ENCODE peak calls at places on chromosomes 5 and 9, in eight cellular contexts. W is heart right ventricle, O is GM23338, T is endothelial cell, A is progenitor cell of endocrine pancreas, V is cardiac muscle cell, Z is CD14-positive monocyte, J is adrenal gland. P is an unnamed sample.

GRCh38 chr9:8857330-8858249 is 1058.0 kb upstream of the DMAC1 start:
- DNase-seq in O (peak), J (peak), Z (no peak), W (peak), T (peak), V (peak), A (peak), P (peak)

GRCh38 chr5:58462623-58463230 is 2.8 kb upstream of the PLK2 start:
- DNase-seq in O (peak), A (no peak), Z (no peak), V (peak), T (peak), W (peak), J (peak), P (no peak)

GRCh38 chr5:150598046-150598445 is 42.4 kb upstream of the SYNPO start:
- DNase-seq in T (no peak), O (no peak), V (no peak), W (no peak), J (no peak), Z (no peak), A (no peak), P (peak)

GRCh38 chr9:7963026-7963425 is 163.4 kb upstream of the DMAC1 start:
- DNase-seq in T (no peak), V (no peak), O (no peak), A (no peak), W (no peak), Z (no peak), J (no peak), P (no peak)

GRCh38 chr5:10656176-10656830 is 92.4 kb downstream of the ANKRD33B start:
- DNase-seq in V (no peak), T (no peak), W (no peak), O (no peak), A (no peak), Z (peak), J (no peak), P (no peak)

GRCh38 chr5:107682533-107682932 is 11.8 kb upstream of the EFNA5 start:
- DNase-seq in W (no peak), Z (no peak), J (no peak), T (no peak), O (no peak), A (no peak), V (no peak), P (no peak)

GRCh38 chr5:175707751-175708375 is 50.0 kb downstream of the HRH2 start:
- DNase-seq in T (no peak), J (no peak), O (no peak), V (no peak), Z (peak), W (no peak), A (no peak), P (peak)

GRCh38 chr9:76704601-76705204 is 59.5 kb upstream of the PCA3 start:
- DNase-seq in J (no peak), W (peak), T (peak), Z (no peak), V (peak), A (no peak), O (peak), P (no peak)

GRCh38 chr9:71984388-71985069 is 73.1 kb downstream of the C9orf85 start:
- DNase-seq in W (peak), J (no peak), T (no peak), Z (no peak), O (peak), V (peak), A (no peak), P (no peak)

GRCh38 chr9:2824564-2824963 is 19.3 kb downstream of the PUM3 start:
- DNase-seq in T (peak), W (no peak), Z (no peak), V (peak), A (no peak), O (peak), J (peak), P (no peak)

GRCh38 chr9:95003694-95004451 is 277.4 kb downstream of the AOPEP start:
- DNase-seq in A (no peak), O (peak), J (peak), W (peak), Z (no peak), V (peak), T (peak), P (no peak)

GRCh38 chr9:109409998-109410397 is 88.1 kb downstream of the PTPN3 start:
- DNase-seq in T (peak), A (peak), W (no peak), O (peak), V (peak), J (no peak), Z (no peak), P (no peak)
- TF ChIP-seq CTCF in T (no peak), A (peak), W (no peak), O (peak), V (no peak), J (no peak), Z (no peak), P (no peak)

DNA sequence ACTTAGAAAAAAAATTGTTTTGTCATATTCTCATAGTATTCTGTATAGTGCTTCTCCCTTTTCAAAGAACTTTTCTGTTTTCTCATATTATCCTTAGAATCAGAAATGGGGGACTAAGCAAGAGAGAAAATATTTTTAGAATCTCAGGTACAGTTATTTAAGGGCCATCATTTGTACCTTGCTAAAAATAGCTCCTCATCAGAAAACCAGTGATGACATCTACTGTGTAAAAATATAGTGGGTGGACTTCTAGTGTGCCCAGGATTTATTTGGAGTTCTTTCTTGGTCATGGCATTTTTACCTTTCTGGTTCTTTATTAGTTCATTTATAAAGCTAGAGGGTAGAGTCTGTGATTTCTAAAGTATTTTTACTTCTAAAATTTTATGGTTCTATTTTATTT is 82.5 kb downstream of the CSNK1G3 start:
- DNase-seq in O (no peak), A (no peak), J (no peak), T (no peak), V (no peak), W (no peak), Z (no peak), P (no peak)
- TF ChIP-seq CTCF in O (no peak), A (no peak), J (no peak), T (no peak), V (no peak), W (no peak), Z (no peak), P (no peak)

DNA sequence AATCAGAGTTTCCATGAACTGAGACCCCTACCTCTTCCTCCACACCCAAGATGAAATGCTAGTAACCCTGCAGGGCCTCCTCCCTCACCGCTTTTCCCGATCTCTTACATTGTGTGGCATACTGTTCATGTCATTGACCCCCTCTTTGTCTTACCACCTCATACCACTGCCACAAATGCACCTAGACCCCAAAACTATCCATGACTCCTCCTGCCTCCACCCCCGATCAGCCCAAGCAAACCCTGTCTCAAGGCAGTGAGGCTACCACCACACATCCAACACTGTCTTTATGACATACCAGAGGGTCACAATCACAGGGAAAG is 55.7 kb downstream of the PLAC8L1 start:
- DNase-seq in W (no peak), A (no peak), V (no peak), Z (no peak), J (no peak), O (no peak), T (no peak), P (no peak)
- TF ChIP-seq CTCF in W (no peak), A (peak), V (no peak), Z (no peak), J (no peak), O (no peak), T (no peak), P (peak)

DNA sequence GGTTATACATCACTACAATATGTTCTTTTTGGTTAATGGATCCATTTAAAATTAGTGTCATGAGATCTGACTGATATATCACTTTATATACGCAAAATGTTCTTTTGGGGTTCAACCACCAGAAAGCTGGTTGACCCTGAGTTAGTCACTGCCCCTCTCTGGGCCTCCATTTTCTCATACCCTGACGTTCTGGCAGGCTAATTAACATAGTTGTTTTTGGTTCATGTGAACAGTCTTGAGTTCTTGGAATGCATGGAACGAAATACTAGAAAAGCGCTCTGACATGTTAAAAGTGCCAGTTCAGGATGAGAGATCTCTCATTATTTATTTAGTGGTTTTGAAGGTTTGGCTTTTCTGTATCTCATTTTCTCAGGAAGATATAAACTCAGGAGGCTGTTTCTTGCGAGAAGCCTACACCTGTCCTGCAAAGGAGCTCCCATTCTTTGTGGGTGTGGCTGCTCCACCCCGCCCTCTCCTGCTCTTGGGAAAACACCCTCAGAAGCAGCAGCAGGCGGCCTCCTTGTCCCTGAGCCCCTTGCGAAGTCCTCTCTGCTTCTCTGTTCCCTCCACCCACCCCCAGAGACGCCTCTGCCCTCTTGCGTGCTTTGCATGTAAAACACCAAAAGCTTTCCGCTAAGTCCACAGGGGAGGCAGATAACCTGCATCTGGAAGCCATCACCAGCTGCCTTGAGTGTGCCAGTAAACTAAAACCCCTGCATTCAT is 302.4 kb upstream of the PANK3 start:
- DNase-seq in J (no peak), A (no peak), O (peak), V (peak), W (no peak), T (no peak), Z (no peak), P (no peak)
- TF ChIP-seq CTCF in J (no peak), A (no peak), O (peak), V (no peak), W (no peak), T (no peak), Z (no peak), P (peak)

GRCh38 chr9:87236546-87236945 is 261.1 kb upstream of the DAPK1 start:
- DNase-seq in T (no peak), Z (no peak), A (no peak), W (no peak), V (no peak), J (no peak), O (no peak), P (no peak)

GRCh38 chr9:87234854-87235253 is 262.8 kb upstream of the DAPK1 start:
- DNase-seq in T (no peak), W (no peak), Z (no peak), O (no peak), A (no peak), V (no peak), J (no peak), P (no peak)

GRCh38 chr9:87238545-87238944 is 259.1 kb upstream of the DAPK1 start:
- DNase-seq in A (no peak), J (no peak), W (no peak), V (no peak), T (no peak), Z (no peak), O (no peak), P (no peak)

GRCh38 chr9:87237337-87237736 is 260.3 kb upstream of the DAPK1 start:
- DNase-seq in O (no peak), Z (no peak), V (no peak), A (no peak), J (no peak), W (no peak), T (no peak), P (no peak)

GRCh38 chr9:87233916-87234455 is 263.7 kb upstream of the DAPK1 start:
- DNase-seq in W (peak), A (no peak), O (no peak), T (no peak), V (no peak), J (no peak), Z (no peak), P (no peak)
- TF ChIP-seq CTCF in W (no peak), A (no peak), O (no peak), T (no peak), V (no peak), J (no peak), Z (no peak), P (no peak)

DNA sequence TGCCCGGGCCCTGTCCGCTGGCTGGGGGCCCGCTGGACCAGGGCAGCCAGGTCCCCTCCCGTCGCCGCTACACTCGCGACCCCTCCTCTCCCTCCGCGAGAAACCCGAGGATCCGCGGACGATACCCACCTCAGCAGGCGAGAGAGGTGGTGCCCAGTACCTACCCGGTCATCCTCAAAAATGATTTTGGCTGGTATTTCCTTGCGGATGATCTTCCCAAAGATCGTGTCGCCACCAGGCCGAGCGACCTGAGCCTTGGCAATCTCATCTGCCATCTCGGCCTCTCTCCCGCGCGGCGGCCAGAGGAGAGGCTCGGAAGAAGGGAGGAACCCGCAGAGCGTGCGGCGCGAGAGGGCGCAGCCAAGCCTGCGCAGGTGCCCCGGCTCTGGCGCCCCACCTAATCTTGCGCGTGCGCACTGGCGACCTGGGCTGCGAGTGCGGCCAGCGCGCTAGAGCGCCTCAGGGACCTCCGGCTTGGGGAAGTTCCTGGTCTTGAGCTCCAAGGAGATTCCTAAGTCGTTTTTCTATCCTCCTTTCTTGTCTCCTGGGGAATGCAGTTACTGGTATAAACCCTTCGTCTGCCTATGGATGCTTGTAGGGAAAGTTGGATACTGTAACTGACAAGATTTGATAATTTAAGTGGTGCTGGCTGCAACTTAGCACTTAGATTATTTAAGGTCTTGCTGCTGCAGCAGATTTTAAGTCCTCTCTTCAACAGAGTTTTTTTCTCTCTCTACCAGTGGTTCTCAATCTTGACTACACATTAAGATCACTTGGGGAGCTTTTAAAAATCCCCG is at the start of gene HINT1:
- DNase-seq in A (peak), V (peak), T (peak), Z (peak), W (peak), O (peak), J (peak), P (peak)
- TF ChIP-seq CTCF in A (peak), V (peak), T (no peak), Z (peak), W (no peak), O (peak), J (no peak), P (peak)

GRCh38 chr5:96662725-96663513 is 743 bp downstream of the CAST start:
- DNase-seq in V (peak), W (peak), A (peak), O (peak), Z (peak), T (peak), J (peak), P (peak)
- TF ChIP-seq CTCF in V (no peak), W (no peak), A (no peak), O (no peak), Z (no peak), T (no peak), J (no peak), P (no peak)

DNA sequence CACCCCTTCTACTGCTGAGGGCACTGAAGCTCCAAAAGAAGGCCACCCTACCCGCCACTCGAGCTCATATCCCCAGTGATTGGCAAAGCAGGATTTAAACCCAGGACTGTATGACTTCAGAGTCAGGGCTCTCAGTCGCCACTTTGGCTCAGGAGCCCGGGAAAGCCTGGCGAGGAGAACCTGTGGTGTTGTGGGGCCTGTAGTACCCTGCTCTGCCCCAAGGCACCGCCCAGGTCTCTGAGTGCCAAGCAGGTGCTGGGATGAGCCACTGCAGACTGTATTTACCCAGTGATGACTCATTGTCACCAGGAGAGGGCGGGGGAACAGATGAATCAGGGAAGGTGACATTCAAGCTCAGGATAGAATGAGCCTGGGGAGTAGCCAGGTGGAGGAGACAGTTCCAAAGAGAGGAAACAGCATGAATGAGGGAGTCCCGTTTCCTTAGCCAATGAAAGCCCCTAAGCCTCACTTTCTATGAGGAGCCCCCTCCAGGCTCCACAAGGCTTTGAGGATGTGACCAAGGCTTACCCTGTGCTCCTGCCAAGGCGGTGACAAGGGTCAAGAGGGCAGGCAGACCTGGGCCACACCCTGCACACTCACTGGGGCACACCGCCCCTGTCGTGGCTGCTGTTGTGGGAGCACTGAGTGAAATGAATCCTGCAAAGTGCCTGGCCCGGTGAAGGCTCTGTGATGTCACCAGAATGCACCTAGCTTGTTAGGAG is 17.8 kb upstream of the DPM2 start:
- DNase-seq in W (peak), T (no peak), A (no peak), O (peak), V (no peak), J (peak), Z (no peak), P (no peak)
- TF ChIP-seq CTCF in W (peak), T (no peak), A (peak), O (peak), V (no peak), J (peak), Z (peak), P (peak)

GRCh38 chr9:18849910-18850677 is 182.9 kb downstream of the SAXO1 start:
- DNase-seq in V (no peak), J (peak), Z (no peak), W (no peak), T (no peak), O (no peak), A (no peak), P (no peak)
- TF ChIP-seq CTCF in V (no peak), J (no peak), Z (no peak), W (no peak), T (no peak), O (peak), A (no peak), P (no peak)